ENCODE peak calls at places on chromosomes 5 and 9, in eight cellular contexts. V is tibial artery, G is BE2C, M is mammary epithelial cell, B is DND-41, Z is breast epithelium, P is GM23338, A is vagina. T is an unnamed sample. For H3K4me1, the result is how much of the 10 kb centered on the place peaks cover.

GRCh38 chr9:27591093-27591492 is 17.8 kb upstream of the C9orf72 start:
- DNase-seq in V (no peak), G (no peak), M (no peak), B (no peak), Z (no peak), P (peak), A (no peak), T (no peak)

GRCh38 chr5:140358738-140359310 is 1.2 kb upstream of the SLC4A9 start:
- DNase-seq in V (peak), G (peak), M (no peak), B (no peak), Z (no peak), P (peak), A (no peak), T (peak)

GRCh38 chr5:56534102-56534501 is 281.2 kb upstream of the MAP3K1 start:
- DNase-seq in V (no peak), G (no peak), M (peak), B (no peak), Z (peak), P (no peak), A (no peak), T (no peak)

GRCh38 chr5:123601610-123602009 is 89.6 kb downstream of the CSNK1G3 start:
- DNase-seq in V (no peak), G (no peak), M (no peak), B (no peak), Z (no peak), P (no peak), A (no peak), T (no peak)

GRCh38 chr9:18888241-18888794 is 144.7 kb downstream of the SAXO1 start:
- DNase-seq in V (no peak), G (no peak), M (no peak), B (no peak), Z (no peak), P (no peak), A (no peak), T (no peak)

GRCh38 chr5:131495536-131496399 is 139.3 kb downstream of the RAPGEF6 start:
- DNase-seq in V (no peak), G (no peak), M (no peak), B (no peak), Z (no peak), P (no peak), A (no peak), T (no peak)

GRCh38 chr5:76689321-76690026 is 26.5 kb upstream of the F2R start:
- DNase-seq in V (no peak), G (no peak), M (peak), B (no peak), Z (no peak), P (no peak), A (no peak), T (no peak)

GRCh38 chr5:38808666-38809343 is 37.0 kb upstream of the OSMR start:
- DNase-seq in V (no peak), G (peak), M (no peak), B (no peak), Z (no peak), P (no peak), A (no peak), T (no peak)

GRCh38 chr9:133184971-133185370 is 21.3 kb upstream of the GBGT1 start:
- DNase-seq in V (no peak), G (peak), M (peak), B (peak), Z (peak), P (peak), A (no peak), T (peak)

GRCh38 chr5:4387295-4387694 is 752.8 kb upstream of the ADAMTS16 start:
- DNase-seq in V (no peak), G (no peak), M (peak), B (no peak), Z (peak), P (no peak), A (no peak), T (no peak)

GRCh38 chr9:133609311-133610098 is at the start of gene FAM163B:
- DNase-seq in V (no peak), G (peak), M (peak), B (no peak), Z (no peak), P (peak), A (no peak), T (peak)

GRCh38 chr5:71862661-71863060 is 143.6 kb downstream of the CARTPT start:
- DNase-seq in V (no peak), G (no peak), M (no peak), B (no peak), Z (no peak), P (no peak), A (no peak), T (no peak)

GRCh38 chr9:137373611-137373980 is 49.4 kb downstream of the EXD3 start:
- DNase-seq in V (no peak), G (peak), M (no peak), B (no peak), Z (no peak), P (no peak), A (no peak), T (no peak)

GRCh38 chr9:7148243-7148765 is 390.5 kb downstream of the KDM4C start:
- DNase-seq in V (no peak), G (no peak), M (no peak), B (no peak), Z (no peak), P (no peak), A (no peak), T (no peak)

DNA sequence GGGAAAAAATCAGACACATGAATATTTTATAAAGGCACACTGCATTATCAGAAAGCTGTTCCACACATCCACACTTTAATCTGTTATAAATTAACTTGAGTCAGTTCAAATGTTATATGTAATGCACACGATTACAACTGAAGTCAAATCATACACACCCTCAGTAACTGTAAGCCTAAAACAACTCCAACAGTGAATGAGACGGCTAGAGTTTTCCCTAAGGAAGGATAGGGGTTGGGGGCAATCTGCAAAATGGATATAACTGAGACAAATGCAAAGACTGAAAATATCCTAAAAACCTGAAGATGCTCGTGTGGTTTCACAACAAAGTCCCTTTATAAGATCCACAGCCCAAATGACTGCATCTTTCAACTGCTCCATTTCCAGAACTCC is 166.4 kb downstream of the BNC2 start:
- DNase-seq in V (no peak), G (no peak), M (no peak), B (no peak), Z (no peak), P (no peak), A (no peak), T (no peak)
- H3K4me1 ChIP-seq in V (under half), G (under half), M (under half), B (under half), Z (under half), P (under half), A (under half), T (under half)

GRCh38 chr5:135448796-135449507 is 1.8 kb upstream of the DCANP1 start:
- DNase-seq in V (no peak), G (no peak), M (peak), B (no peak), Z (no peak), P (no peak), A (no peak), T (no peak)

GRCh38 chr5:135449608-135450007 is 2.5 kb upstream of the DCANP1 start:
- DNase-seq in V (no peak), G (peak), M (no peak), B (no peak), Z (no peak), P (no peak), A (no peak), T (no peak)

GRCh38 chr5:135447298-135447929 is at the start of gene DCANP1:
- DNase-seq in V (no peak), G (no peak), M (no peak), B (no peak), Z (no peak), P (no peak), A (no peak), T (no peak)

GRCh38 chr5:135446615-135447014 is 533 bp downstream of the DCANP1 start:
- DNase-seq in V (no peak), G (no peak), M (no peak), B (no peak), Z (no peak), P (no peak), A (no peak), T (no peak)

GRCh38 chr5:135448071-135448704 is 1.0 kb upstream of the DCANP1 start:
- DNase-seq in V (no peak), G (no peak), M (peak), B (no peak), Z (no peak), P (peak), A (no peak), T (no peak)
- H3K4me1 ChIP-seq in V (under half), G (under half), M (under half), B (under half), Z (under half), P (under half), A (under half), T (under half)

DNA sequence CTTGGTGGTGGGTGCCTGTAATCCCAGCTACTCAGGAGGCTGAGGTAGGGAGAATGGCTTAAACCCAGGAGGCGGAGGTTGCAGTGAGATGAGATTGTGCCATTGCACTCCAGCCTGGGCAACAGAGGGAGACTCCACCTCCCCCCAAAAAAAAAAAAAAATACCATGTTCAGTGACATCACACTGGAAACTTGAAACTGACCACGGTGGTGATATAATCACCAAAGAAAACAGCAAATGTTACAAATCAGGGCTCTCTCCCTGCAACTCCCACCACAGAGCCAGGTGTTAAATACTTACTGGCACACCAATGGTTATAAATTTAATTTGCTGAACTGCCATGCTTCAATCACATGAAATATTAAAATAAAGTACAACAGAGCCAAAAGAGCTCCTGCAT is 81.4 kb downstream of the ZNF608 start:
- DNase-seq in V (no peak), G (no peak), M (no peak), B (no peak), Z (no peak), P (no peak), A (no peak), T (no peak)
- H3K4me1 ChIP-seq in V (under half), G (half or more), M (under half), B (under half), Z (under half), P (half or more), A (under half), T (under half)

GRCh38 chr5:101932599-101932998 is 363.5 kb downstream of the SLCO4C1 start:
- DNase-seq in V (no peak), G (no peak), M (no peak), B (no peak), Z (no peak), P (no peak), A (no peak), T (no peak)

GRCh38 chr5:101935086-101935485 is 361.0 kb downstream of the SLCO4C1 start:
- DNase-seq in V (no peak), G (no peak), M (no peak), B (no peak), Z (no peak), P (no peak), A (no peak), T (no peak)

DNA sequence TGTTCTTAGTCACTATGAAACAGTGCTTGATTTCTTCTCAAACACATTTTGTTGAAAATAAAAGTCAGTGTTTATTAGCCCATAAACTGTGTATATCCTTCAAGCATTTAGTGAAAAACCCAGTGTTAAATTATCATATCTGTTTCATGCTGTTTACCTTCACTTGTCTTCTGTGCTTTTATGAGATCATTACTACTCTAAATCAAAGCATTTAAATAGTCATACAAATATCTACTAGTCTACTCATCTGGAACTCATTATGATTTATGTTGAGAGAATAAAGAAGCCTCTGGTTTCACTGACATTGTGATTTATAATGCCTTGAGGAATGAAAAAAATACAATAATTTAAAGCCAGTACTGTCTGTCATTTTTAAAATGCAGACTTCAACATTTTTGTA is 366.5 kb downstream of the SLCO4C1 start:
- DNase-seq in V (no peak), G (no peak), M (no peak), B (no peak), Z (no peak), P (no peak), A (no peak), T (no peak)
- H3K4me1 ChIP-seq in V (under half), G (under half), M (under half), B (under half), Z (under half), P (under half), A (under half), T (under half)

GRCh38 chr9:108478431-108478837 is 377.4 kb downstream of the ACTL7B start:
- DNase-seq in V (peak), G (peak), M (peak), B (no peak), Z (no peak), P (no peak), A (peak), T (no peak)

GRCh38 chr9:108476574-108476973 is 379.2 kb downstream of the ACTL7B start:
- DNase-seq in V (no peak), G (no peak), M (no peak), B (no peak), Z (no peak), P (no peak), A (no peak), T (no peak)

GRCh38 chr9:108475813-108476212 is 380.0 kb downstream of the ACTL7B start:
- DNase-seq in V (no peak), G (no peak), M (no peak), B (no peak), Z (no peak), P (no peak), A (no peak), T (no peak)

GRCh38 chr9:108478871-108479332 is 376.9 kb downstream of the ACTL7B start:
- DNase-seq in V (no peak), G (no peak), M (peak), B (no peak), Z (no peak), P (no peak), A (no peak), T (no peak)

GRCh38 chr9:108477538-108478006 is 378.2 kb downstream of the ACTL7B start:
- DNase-seq in V (no peak), G (no peak), M (peak), B (no peak), Z (no peak), P (no peak), A (no peak), T (no peak)
- H3K4me1 ChIP-seq in V (under half), G (under half), M (half or more), B (under half), Z (under half), P (under half), A (half or more), T (under half)

DNA sequence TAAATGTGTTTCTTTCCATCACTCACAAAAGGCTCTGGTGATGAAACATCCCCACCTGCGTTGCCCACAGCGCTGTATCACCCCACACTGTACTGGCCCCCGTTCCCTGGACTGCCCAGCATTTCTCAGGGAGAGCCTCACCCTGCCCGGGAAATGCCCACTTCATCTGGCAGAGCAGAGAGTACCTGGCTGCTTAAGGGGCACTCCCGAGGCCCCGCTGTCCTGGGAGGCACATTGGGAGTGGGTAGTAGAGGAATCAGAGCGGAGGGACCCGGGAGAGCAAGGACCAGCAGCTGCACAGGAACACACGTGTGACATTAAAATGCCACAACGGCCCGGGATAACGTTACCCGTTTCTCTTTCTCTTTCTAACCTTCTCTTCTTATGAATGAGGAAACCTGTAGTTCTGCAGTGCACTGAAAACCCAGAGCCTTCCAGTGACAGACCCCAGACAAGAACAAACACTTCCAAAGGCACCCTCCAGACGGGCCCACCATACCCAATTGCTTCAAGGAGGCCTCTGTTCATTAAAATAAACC is 110.0 kb downstream of the ROR2 start:
- DNase-seq in V (no peak), G (no peak), M (no peak), B (no peak), Z (no peak), P (no peak), A (no peak), T (no peak)
- H3K4me1 ChIP-seq in V (under half), G (under half), M (under half), B (under half), Z (under half), P (under half), A (half or more), T (half or more)

T was measured in SK-N-SH.